ENCODE peak calls at places on chromosomes 12 and 14, in eight cellular contexts. U, O, R, L, J, Q, H and A are unnamed samples.

GRCh38 chr12:5395443-5396401 is 36.2 kb upstream of the NTF3 start:
- DNase-seq in R (no peak), H (no peak), O (no peak), Q (no peak), U (no peak), L (no peak), J (no peak), A (no peak)

GRCh38 chr14:24605435-24606190 is 3.9 kb downstream of the GZMH start:
- DNase-seq in J (peak), R (peak), H (peak), Q (peak), U (peak), L (no peak), O (peak), A (peak)

GRCh38 chr12:102571889-102572288 is 91.5 kb upstream of the IGF1 start:
- DNase-seq in L (no peak), U (no peak), O (no peak), H (no peak), R (no peak), Q (no peak), J (no peak), A (no peak)

GRCh38 chr14:95885866-95886265 is 9.2 kb downstream of the TUNAR start:
- DNase-seq in U (peak), L (no peak), R (no peak), O (no peak), Q (peak), J (no peak), H (no peak), A (no peak)

GRCh38 chr12:9669534-9669933 is at the start of gene CLEC2D:
- DNase-seq in J (peak), R (no peak), U (no peak), L (no peak), H (no peak), O (no peak), Q (no peak), A (no peak)

GRCh38 chr12:32889073-32889760 is 7.4 kb downstream of the PKP2 start:
- DNase-seq in L (no peak), R (no peak), Q (no peak), O (no peak), H (no peak), J (no peak), U (no peak), A (no peak)

GRCh38 chr12:10220398-10221077 is 7.9 kb downstream of the GABARAPL1 start:
- DNase-seq in U (peak), O (no peak), R (no peak), J (no peak), Q (peak), L (peak), H (no peak), A (no peak)

GRCh38 chr12:50055831-50056628 is 1.4 kb upstream of the ASIC1 start:
- DNase-seq in O (peak), R (peak), J (peak), U (peak), Q (peak), L (peak), H (peak), A (peak)

GRCh38 chr12:79687711-79688270 is 3.0 kb downstream of the PAWR start:
- DNase-seq in U (peak), H (no peak), L (no peak), Q (no peak), O (no peak), J (no peak), R (no peak), A (no peak)

GRCh38 chr14:73753043-73753886 is 39.1 kb upstream of the PNMA1 start:
- DNase-seq in H (no peak), L (no peak), U (no peak), Q (no peak), R (no peak), J (no peak), O (peak), A (no peak)

GRCh38 chr12:76519538-76519937 is 40.0 kb downstream of the OSBPL8 start:
- DNase-seq in L (no peak), R (no peak), U (no peak), H (no peak), O (no peak), Q (no peak), J (peak), A (no peak)

GRCh38 chr12:69240625-69240984 is 1.2 kb downstream of the CPSF6 start:
- DNase-seq in U (no peak), O (peak), H (peak), R (no peak), L (no peak), J (peak), Q (peak), A (peak)

GRCh38 chr12:131634037-131634436 is 76.9 kb upstream of the SFSWAP start:
- DNase-seq in U (no peak), H (no peak), Q (no peak), O (no peak), R (no peak), J (no peak), L (no peak), A (no peak)

GRCh38 chr14:25006961-25007795 is 42.8 kb downstream of the STXBP6 start:
- DNase-seq in L (no peak), H (no peak), O (no peak), U (peak), R (no peak), J (no peak), Q (no peak), A (no peak)